ENCODE peak calls at places on chromosomes 12 and 14, in ten cellular contexts. G, Z, P, T, I, F, R, J, S and V are unnamed samples.

GRCh38 chr12:121279507-121279915 is 17.0 kb downstream of the CAMKK2 start:
- DNase-seq in J (peak), G (no peak), S (peak), T (no peak), F (no peak), P (peak), R (peak), Z (no peak), I (peak), V (no peak)

GRCh38 chr12:68352067-68352466 is 19.9 kb upstream of the MDM1 start:
- DNase-seq in I (no peak), R (no peak), P (no peak), Z (no peak), S (no peak), T (no peak), F (no peak), G (no peak), J (no peak), V (no peak)

GRCh38 chr12:106715582-106715981 is 58.9 kb upstream of the RIC8B start:
- DNase-seq in F (no peak), R (no peak), I (no peak), P (no peak), T (no peak), S (no peak), G (no peak), J (peak), Z (no peak), V (no peak)

GRCh38 chr12:94170690-94171594 is 22.6 kb downstream of the PLXNC1 start:
- DNase-seq in F (no peak), Z (no peak), R (no peak), T (no peak), J (no peak), I (no peak), P (no peak), G (no peak), S (no peak), V (no peak)

GRCh38 chr12:25365340-25365730 is 114.6 kb upstream of the KRAS start:
- DNase-seq in F (no peak), R (no peak), S (no peak), J (no peak), G (no peak), P (no peak), I (no peak), Z (no peak), T (no peak), V (no peak)

GRCh38 chr14:89378119-89378518 is 38.9 kb downstream of the FOXN3 start:
- DNase-seq in R (no peak), I (no peak), J (no peak), P (no peak), T (no peak), S (peak), Z (no peak), G (no peak), F (no peak), V (no peak)

GRCh38 chr12:113727651-113728061 is 238.5 kb downstream of the RBM19 start:
- DNase-seq in P (no peak), F (no peak), R (no peak), I (no peak), T (no peak), G (no peak), S (no peak), Z (no peak), J (no peak), V (no peak)

GRCh38 chr12:108560321-108560721 is 652 bp downstream of the SART3 start:
- DNase-seq in Z (no peak), J (no peak), F (no peak), P (no peak), R (no peak), T (no peak), S (peak), G (no peak), I (no peak), V (no peak)

GRCh38 chr12:118311666-118312065 is 61.0 kb downstream of the TAOK3 start:
- DNase-seq in Z (no peak), G (no peak), R (no peak), T (no peak), J (no peak), S (no peak), P (no peak), F (no peak), I (no peak), V (no peak)

GRCh38 chr12:116595186-116595585 is 36.0 kb downstream of the MAP1LC3B2 start:
- DNase-seq in T (no peak), J (no peak), F (no peak), P (peak), R (no peak), Z (no peak), I (no peak), S (peak), G (no peak), V (no peak)

GRCh38 chr14:52328286-52328685 is 14.2 kb downstream of the PTGER2 start:
- DNase-seq in G (no peak), T (no peak), F (no peak), P (no peak), Z (no peak), S (peak), I (no peak), R (no peak), J (no peak), V (no peak)

GRCh38 chr12:32533971-32534590 is 134.7 kb downstream of the FGD4 start:
- DNase-seq in G (peak), T (no peak), S (peak), I (peak), Z (peak), J (peak), F (no peak), R (no peak), P (peak), V (no peak)

GRCh38 chr12:56991319-56991906 is 14.9 kb downstream of the ZBTB39 start:
- DNase-seq in J (peak), S (peak), G (peak), R (no peak), P (no peak), F (no peak), I (peak), T (no peak), Z (peak), V (no peak)

GRCh38 chr12:85720308-85721033 is 115.7 kb downstream of the RASSF9 start:
- DNase-seq in S (no peak), P (no peak), T (no peak), R (no peak), G (no peak), I (no peak), Z (no peak), J (no peak), F (no peak), V (no peak)

GRCh38 chr12:75944097-75944904 is 87.3 kb downstream of the PHLDA1 start:
- DNase-seq in J (no peak), G (no peak), F (no peak), T (no peak), R (no peak), Z (peak), I (no peak), P (no peak), S (peak), V (no peak)

GRCh38 chr12:48810817-48811453 is 7.4 kb upstream of the CACNB3 start:
- DNase-seq in S (peak), T (no peak), G (no peak), F (no peak), J (no peak), R (no peak), P (no peak), Z (no peak), I (no peak), V (no peak)

GRCh38 chr14:69808919-69809808 is 12.1 kb upstream of the SLC10A1 start:
- DNase-seq in G (no peak), J (no peak), P (no peak), F (no peak), S (no peak), T (no peak), I (no peak), R (no peak), Z (no peak), V (no peak)

GRCh38 chr12:104460973-104461693 is 4.4 kb downstream of the CHST11 start:
- DNase-seq in J (no peak), Z (no peak), R (no peak), G (no peak), P (no peak), F (no peak), S (no peak), I (no peak), T (no peak), V (no peak)

GRCh38 chr12:25764409-25764808 is 194.1 kb upstream of the RASSF8 start:
- DNase-seq in G (no peak), S (no peak), T (no peak), Z (no peak), P (no peak), F (no peak), R (no peak), J (no peak), I (no peak), V (no peak)

GRCh38 chr12:119990382-119990874 is 1.4 kb downstream of the BICDL1 start:
- DNase-seq in I (no peak), P (no peak), S (no peak), T (no peak), G (no peak), Z (no peak), J (no peak), F (peak), R (no peak), V (no peak)

GRCh38 chr12:97308576-97309198 is 153.9 kb upstream of the RMST start:
- DNase-seq in I (no peak), Z (peak), F (peak), J (no peak), P (no peak), R (no peak), T (peak), G (no peak), S (peak), V (no peak)

GRCh38 chr14:71524321-71524982 is 407.8 kb upstream of the RGS6 start:
- DNase-seq in T (no peak), Z (no peak), G (no peak), I (no peak), F (no peak), J (no peak), P (no peak), R (no peak), S (no peak), V (no peak)

GRCh38 chr12:106769078-106769477 is 5.4 kb upstream of the RIC8B start:
- DNase-seq in I (no peak), G (no peak), Z (no peak), R (no peak), S (peak), P (no peak), F (no peak), T (no peak), J (no peak), V (no peak)

GRCh38 chr14:60651936-60652673 is 2.8 kb upstream of the SIX1 start:
- DNase-seq in G (no peak), I (no peak), J (no peak), R (no peak), F (no peak), T (peak), P (no peak), Z (no peak), S (peak), V (no peak)

GRCh38 chr12:3123729-3124128 is 46.5 kb downstream of the TSPAN9 start:
- DNase-seq in S (no peak), I (no peak), Z (no peak), R (no peak), T (no peak), P (no peak), J (no peak), G (no peak), F (no peak), V (no peak)

GRCh38 chr12:29889737-29890136 is 106.0 kb upstream of the TMTC1 start:
- DNase-seq in Z (no peak), G (no peak), T (peak), J (peak), S (peak), F (no peak), P (no peak), I (peak), R (no peak), V (peak)

GRCh38 chr12:92560713-92561542 is 141.9 kb upstream of the PLEKHG7 start:
- DNase-seq in R (no peak), I (no peak), T (no peak), F (no peak), J (no peak), Z (no peak), P (no peak), S (no peak), G (no peak), V (no peak)

GRCh38 chr12:92570056-92570753 is 132.6 kb upstream of the PLEKHG7 start:
- DNase-seq in F (peak), R (no peak), J (peak), P (peak), I (peak), T (peak), G (no peak), S (peak), Z (peak), V (no peak)

GRCh38 chr14:38290601-38291190 is 34.8 kb upstream of the CLEC14A start:
- DNase-seq in J (no peak), R (no peak), G (no peak), Z (no peak), P (no peak), I (no peak), F (no peak), S (peak), T (no peak), V (no peak)

GRCh38 chr14:54687750-54688119 is 120.8 kb downstream of the SAMD4A start:
- DNase-seq in P (no peak), J (no peak), T (no peak), I (no peak), F (no peak), Z (no peak), R (no peak), G (no peak), S (no peak), V (no peak)

GRCh38 chr12:118160536-118160935 is 24.6 kb downstream of the PEBP1 start:
- DNase-seq in I (no peak), F (no peak), Z (no peak), R (no peak), P (no peak), G (no peak), T (no peak), S (no peak), J (no peak), V (no peak)

GRCh38 chr12:4289334-4289878 is 15.8 kb downstream of the CCND2 start:
- DNase-seq in J (no peak), R (no peak), I (no peak), F (no peak), Z (no peak), S (no peak), G (no peak), T (no peak), P (no peak), V (no peak)
- H3K27ac ChIP-seq in J (peak), R (peak), I (peak), F (peak), Z (no peak), S (no peak), G (peak), T (no peak), P (peak), V (peak)

DNA sequence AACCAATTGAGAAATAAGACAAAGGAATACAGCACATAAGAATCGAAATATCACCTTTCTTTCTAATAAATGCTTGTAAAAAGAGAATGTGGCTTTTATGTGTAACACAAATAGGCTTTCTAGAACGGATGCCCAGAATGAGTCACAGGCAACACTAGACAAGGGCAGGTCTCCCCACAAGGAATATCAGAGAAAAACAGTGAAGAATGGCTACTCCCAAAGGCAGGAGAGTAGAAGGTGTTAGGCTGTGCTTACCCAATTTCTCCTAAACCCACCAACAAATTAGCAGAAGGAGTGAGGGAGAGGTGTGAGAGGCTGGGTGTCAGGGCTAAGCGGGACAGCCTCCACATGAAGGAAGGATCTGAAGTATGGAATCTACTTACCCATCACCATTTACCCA is 55.2 kb downstream of the GALNT4 start:
- DNase-seq in R (no peak), T (no peak), J (no peak), F (no peak), I (no peak), S (peak), G (no peak), P (no peak), Z (peak), V (no peak)
- H3K27ac ChIP-seq in R (peak), T (no peak), J (no peak), F (peak), I (peak), S (no peak), G (no peak), P (no peak), Z (peak), V (no peak)

GRCh38 chr12:13220848-13221247 is 24.3 kb downstream of the EMP1 start:
- DNase-seq in I (no peak), R (no peak), F (no peak), T (no peak), G (no peak), P (no peak), S (no peak), J (no peak), Z (no peak), V (no peak)
- H3K27ac ChIP-seq in I (no peak), R (no peak), F (no peak), T (no peak), G (no peak), P (no peak), S (no peak), J (no peak), Z (no peak), V (no peak)

GRCh38 chr12:110012137-110012536 is 12.9 kb downstream of the ANKRD13A start:
- DNase-seq in P (no peak), T (no peak), Z (peak), R (no peak), I (no peak), G (peak), J (peak), S (peak), F (no peak), V (no peak)

GRCh38 chr12:110010853-110011835 is 11.9 kb downstream of the ANKRD13A start:
- DNase-seq in Z (peak), T (no peak), F (no peak), I (no peak), R (no peak), J (peak), S (no peak), G (no peak), P (no peak), V (no peak)

GRCh38 chr12:110020956-110021355 is 21.7 kb downstream of the ANKRD13A start:
- DNase-seq in Z (no peak), J (no peak), T (no peak), P (no peak), F (no peak), R (no peak), G (no peak), I (no peak), S (no peak), V (no peak)

GRCh38 chr12:110012659-110013058 is 13.4 kb downstream of the ANKRD13A start:
- DNase-seq in J (no peak), T (no peak), P (no peak), R (no peak), G (no peak), S (no peak), Z (no peak), F (no peak), I (no peak), V (no peak)

DNA sequence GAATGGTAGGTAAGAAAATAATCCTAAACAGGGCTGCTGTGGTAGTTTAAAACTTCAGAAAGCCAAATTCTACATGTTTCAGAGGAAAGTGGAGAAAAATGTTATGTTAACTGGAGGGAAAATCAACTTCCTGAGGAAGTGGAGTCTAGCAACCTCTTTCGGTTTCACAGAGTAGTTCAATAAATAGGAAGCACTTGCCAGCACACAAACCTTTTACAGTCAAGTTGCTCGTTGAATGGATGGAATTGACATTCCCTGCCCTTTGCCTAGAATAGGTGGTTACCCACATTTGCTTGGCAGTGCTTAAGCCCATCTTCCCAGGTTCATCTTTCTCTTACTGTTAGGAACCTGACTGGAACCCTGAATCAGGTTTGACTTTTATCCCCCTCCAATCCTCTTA is 15.9 kb downstream of the ANKRD13A start:
- DNase-seq in F (peak), P (no peak), Z (peak), S (no peak), G (no peak), I (no peak), T (no peak), R (no peak), J (no peak), V (no peak)
- H3K27ac ChIP-seq in F (peak), P (no peak), Z (no peak), S (no peak), G (peak), I (peak), T (no peak), R (no peak), J (no peak), V (peak)

GRCh38 chr12:15050664-15051063 is 77.8 kb downstream of the PDE6H start:
- DNase-seq in I (no peak), T (no peak), S (no peak), Z (no peak), J (no peak), F (no peak), G (no peak), P (no peak), R (no peak), V (no peak)
- H3K27ac ChIP-seq in I (no peak), T (no peak), S (no peak), Z (no peak), J (no peak), F (no peak), G (no peak), P (peak), R (no peak), V (no peak)

DNA sequence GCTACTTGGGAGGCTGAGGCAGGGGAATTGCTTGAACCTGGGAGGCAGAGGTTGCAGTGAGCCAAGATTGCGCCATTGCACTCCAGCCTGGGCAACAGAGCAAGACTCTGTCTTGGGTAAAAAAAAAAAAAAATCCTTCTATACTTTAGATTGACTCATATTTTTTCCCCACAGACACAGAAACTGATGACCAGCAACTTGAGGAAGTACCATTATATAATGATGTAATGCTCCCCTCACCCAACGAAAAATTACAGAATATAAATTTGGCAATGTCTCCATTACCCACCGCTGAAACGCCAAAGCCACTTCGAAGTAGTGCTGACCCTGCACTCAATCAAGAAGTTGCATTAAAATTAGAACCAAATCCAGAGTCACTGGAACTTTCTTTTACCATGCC is 24.3 kb upstream of the SNAPC1 start:
- DNase-seq in P (no peak), I (no peak), F (no peak), Z (no peak), R (no peak), S (no peak), T (no peak), G (no peak), J (no peak), V (no peak)
- H3K27ac ChIP-seq in P (no peak), I (no peak), F (no peak), Z (no peak), R (no peak), S (no peak), T (no peak), G (no peak), J (no peak), V (no peak)

DNA sequence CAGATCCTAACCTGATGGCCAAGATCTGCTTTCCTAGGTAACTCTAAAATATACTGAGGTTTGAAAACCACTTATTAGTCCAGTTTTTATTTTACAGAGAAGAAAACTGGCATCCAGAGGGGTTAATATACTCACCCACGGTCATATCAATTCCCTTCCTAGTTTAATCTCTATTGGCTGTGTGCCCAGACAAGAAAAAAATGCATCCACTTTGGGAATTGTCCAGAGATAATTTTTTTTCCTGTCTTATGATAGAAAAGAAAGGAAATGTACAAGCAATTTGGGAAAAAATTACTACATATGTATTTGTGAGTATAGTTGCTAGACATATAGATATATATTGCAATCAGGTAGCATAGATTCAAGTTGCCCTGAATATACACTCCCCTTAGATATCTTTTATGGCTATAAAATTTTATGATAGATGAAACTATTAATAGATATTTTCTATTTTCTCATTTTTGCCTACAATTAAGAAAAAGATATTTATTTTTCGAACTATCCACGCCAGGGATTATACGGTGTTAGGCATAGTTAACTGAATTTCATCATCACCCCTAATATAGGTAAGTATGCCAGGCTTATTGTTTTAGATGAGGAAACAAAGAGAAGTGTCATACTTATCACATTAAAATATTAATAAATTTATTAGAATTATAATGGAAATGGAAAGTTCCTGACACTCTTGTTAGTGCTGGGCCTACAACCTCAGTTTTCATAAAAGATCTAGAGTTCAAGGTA is 100.5 kb upstream of the SLC38A2 start:
- DNase-seq in R (no peak), S (peak), F (no peak), I (peak), G (no peak), T (no peak), J (no peak), Z (no peak), P (no peak), V (no peak)
- H3K27ac ChIP-seq in R (peak), S (peak), F (no peak), I (peak), G (peak), T (no peak), J (peak), Z (no peak), P (peak), V (no peak)